ENCODE peak calls at places on chromosome 20, in five cellular contexts. G is ovary, N is HFF-Myc, Y is A172, V is epithelial cell of esophagus. S is an unnamed sample.

GRCh38 chr20:62516345-62516744 is 40.5 kb upstream of the GATA5 start:
- DNase-seq in G (no peak), Y (no peak), V (peak), N (no peak), S (no peak)

GRCh38 chr20:9838378-9839295 is at the start of gene PAK5:
- DNase-seq in V (peak), N (no peak), Y (no peak), G (no peak), S (peak)

GRCh38 chr20:595330-596308 is 14.5 kb downstream of the TCF15 start:
- DNase-seq in Y (no peak), G (no peak), V (no peak), N (no peak), S (peak)

GRCh38 chr20:37986873-37987601 is 46.2 kb downstream of the TTI1 start:
- DNase-seq in N (no peak), G (no peak), V (no peak), Y (no peak), S (no peak)

GRCh38 chr20:15406072-15406471 is 1068.7 kb upstream of the FLRT3 start:
- DNase-seq in V (no peak), Y (peak), G (no peak), N (no peak), S (no peak)

GRCh38 chr20:56865055-56865454 is 235.9 kb downstream of the TFAP2C start:
- DNase-seq in Y (no peak), G (no peak), N (no peak), V (peak), S (peak)

GRCh38 chr20:51563141-51563596 is 20.6 kb upstream of the NFATC2 start:
- DNase-seq in V (no peak), Y (no peak), N (no peak), G (peak), S (no peak)

GRCh38 chr20:62519826-62520225 is 44.0 kb upstream of the GATA5 start:
- DNase-seq in Y (no peak), N (no peak), V (no peak), G (no peak), S (no peak)

GRCh38 chr20:54107600-54108393 is 37.4 kb upstream of the BCAS1 start:
- DNase-seq in Y (no peak), N (no peak), G (no peak), V (no peak), S (no peak)

GRCh38 chr20:61240814-61241213 is 11.2 kb upstream of the CDH4 start:
- DNase-seq in Y (no peak), V (no peak), G (no peak), N (no peak), S (no peak)

GRCh38 chr20:7702141-7702540 is 238.1 kb downstream of the HAO1 start:
- DNase-seq in V (no peak), G (no peak), N (no peak), Y (no peak), S (no peak)

GRCh38 chr20:10965936-10966470 is 292.2 kb upstream of the JAG1 start:
- DNase-seq in V (no peak), Y (no peak), G (no peak), N (no peak), S (no peak)

GRCh38 chr20:3836132-3836531 is 10.5 kb upstream of the MAVS start:
- DNase-seq in G (no peak), V (no peak), Y (no peak), N (no peak), S (no peak)